ENCODE peak calls at places on chromosomes 1 and 21, in six cellular contexts. I, V, S, Z, P and R are unnamed samples. For H3K9me3, the result is how much of the 10 kb centered on the place peaks cover.

GRCh38 chr1:43239484-43239883 is 30.3 kb upstream of the TMEM125 start:
- DNase-seq in Z (no peak), I (no peak), P (no peak), S (no peak), V (no peak), R (no peak)

GRCh38 chr21:41130883-41131282 is 37.1 kb upstream of the BACE2 start:
- DNase-seq in I (no peak), P (no peak), S (no peak), Z (no peak), V (no peak), R (no peak)

GRCh38 chr21:44592446-44593365 is at the start of gene KRTAP10-6:
- DNase-seq in P (peak), I (no peak), S (no peak), Z (no peak), V (no peak), R (no peak)

GRCh38 chr1:8684590-8684989 is 132.8 kb downstream of the RERE start:
- DNase-seq in Z (no peak), V (no peak), S (no peak), I (no peak), P (no peak), R (no peak)

GRCh38 chr1:29828526-29829447 is 592.5 kb downstream of the PTPRU start:
- DNase-seq in V (no peak), P (no peak), Z (no peak), I (no peak), S (no peak), R (peak)

GRCh38 chr1:155284476-155284875 is 7.2 kb downstream of the HCN3 start:
- DNase-seq in Z (no peak), P (no peak), V (no peak), I (no peak), S (no peak), R (no peak)

GRCh38 chr1:10667815-10668214 is 128.6 kb downstream of the CASZ1 start:
- DNase-seq in Z (no peak), S (no peak), P (no peak), I (no peak), V (no peak), R (no peak)

GRCh38 chr1:14404847-14405246 is 193.6 kb upstream of the KAZN start:
- DNase-seq in S (no peak), I (peak), Z (peak), P (peak), V (no peak), R (no peak)

GRCh38 chr1:22255341-22256212 is 112.7 kb upstream of the WNT4 start:
- DNase-seq in I (no peak), S (peak), Z (no peak), V (no peak), P (no peak), R (no peak)

GRCh38 chr1:203898458-203899244 is 37.3 kb downstream of the SNRPE start:
- DNase-seq in P (no peak), Z (no peak), V (no peak), S (no peak), I (no peak), R (no peak)

GRCh38 chr1:54069792-54070548 is 16.6 kb downstream of the TCEANC2 start:
- DNase-seq in Z (peak), P (no peak), S (peak), I (peak), V (peak), R (no peak)

GRCh38 chr1:167708940-167709389 is 12.8 kb upstream of the MPZL1 start:
- DNase-seq in S (no peak), Z (no peak), V (no peak), I (no peak), P (no peak), R (no peak)

GRCh38 chr1:234558186-234558836 is 51.7 kb downstream of the IRF2BP2 start:
- DNase-seq in S (peak), Z (no peak), P (no peak), I (no peak), V (no peak), R (no peak)

GRCh38 chr21:28903448-28903847 is 89.2 kb downstream of the LTN1 start:
- DNase-seq in P (no peak), V (no peak), S (no peak), Z (no peak), I (no peak), R (no peak)

GRCh38 chr21:28904961-28905435 is 87.7 kb downstream of the LTN1 start:
- DNase-seq in P (no peak), Z (no peak), V (no peak), I (no peak), S (no peak), R (no peak)

GRCh38 chr21:28908351-28908750 is 84.3 kb downstream of the LTN1 start:
- DNase-seq in Z (no peak), V (no peak), I (no peak), P (no peak), S (no peak), R (no peak)

GRCh38 chr21:28906236-28906635 is 86.4 kb downstream of the LTN1 start:
- DNase-seq in P (no peak), S (no peak), V (no peak), I (no peak), Z (no peak), R (no peak)

DNA sequence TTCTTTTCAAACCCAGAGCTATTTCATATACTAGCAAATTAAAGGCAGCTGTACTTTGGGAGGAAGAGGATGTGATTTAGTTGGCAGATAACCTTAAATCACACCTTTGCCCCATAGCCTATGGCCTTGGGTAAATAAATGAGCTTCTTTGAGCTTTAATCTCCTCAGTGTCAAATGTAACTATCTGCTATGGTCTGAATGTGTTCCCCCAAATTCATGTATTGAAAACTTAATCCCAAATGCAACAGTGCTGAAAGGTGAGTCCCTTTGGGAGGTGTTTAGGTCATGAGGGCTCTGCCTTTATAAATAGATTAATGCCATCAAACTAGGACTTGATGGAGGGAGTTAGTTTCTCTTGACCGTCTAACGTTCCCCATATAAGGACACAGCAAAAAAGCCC is 85.8 kb downstream of the LTN1 start:
- DNase-seq in S (no peak), P (no peak), Z (no peak), I (no peak), V (no peak), R (no peak)
- H3K23ac ChIP-seq in S (no peak), P (no peak), Z (no peak), I (no peak), V (no peak), R (no peak)

DNA sequence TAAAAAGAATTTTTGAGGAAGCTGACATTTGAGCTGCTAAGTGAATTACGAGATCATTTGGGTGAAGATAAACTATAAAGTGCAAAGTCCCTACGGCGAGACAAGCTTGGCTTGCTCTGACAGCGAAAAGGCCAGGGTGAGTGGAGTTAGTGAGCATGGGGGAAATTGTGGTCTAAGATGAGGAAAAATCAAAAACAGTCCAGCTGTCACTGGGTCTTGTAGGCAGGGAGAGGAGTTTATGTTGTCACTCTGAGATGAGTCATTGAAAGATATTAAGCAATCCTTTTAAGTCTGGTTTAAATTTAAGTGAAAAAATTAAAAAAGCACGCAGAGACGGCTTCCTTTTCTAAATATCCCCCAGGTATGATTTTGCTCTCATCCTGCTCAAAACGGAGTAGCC is 601.9 kb downstream of the MRPL39 start:
- DNase-seq in I (peak), Z (no peak), P (no peak), V (no peak), S (no peak), R (no peak)
- H3K9me3 ChIP-seq in I (under half), Z (under half), P (under half), V (under half), S (under half), R (under half)

GRCh38 chr1:1272341-1273151 is 1.1 kb downstream of the UBE2J2 start:
- DNase-seq in V (no peak), Z (no peak), I (peak), P (no peak), S (no peak), R (no peak)
- H3K23ac ChIP-seq in V (peak), Z (no peak), I (peak), P (no peak), S (peak), R (no peak)

DNA sequence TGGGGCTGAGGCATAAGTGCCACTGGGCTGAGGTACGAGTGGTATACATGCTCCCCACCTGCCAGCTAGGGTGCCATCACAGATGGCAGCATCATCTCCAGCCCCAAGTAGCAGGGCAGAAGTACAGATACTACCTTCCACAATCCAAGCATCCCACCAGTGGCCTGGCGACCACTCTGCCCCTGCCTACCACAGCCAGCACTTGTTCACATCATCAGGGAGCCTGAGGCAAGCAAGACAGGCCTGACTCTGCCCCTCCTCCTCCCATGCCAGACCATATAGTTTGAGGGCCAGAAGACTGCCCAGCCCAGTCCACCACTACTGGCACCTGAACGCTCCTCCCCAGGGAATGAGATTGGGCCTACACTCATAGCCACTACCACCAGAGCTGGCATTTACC is 84.6 kb downstream of the SPATA6 start:
- DNase-seq in I (no peak), S (no peak), P (no peak), Z (no peak), V (no peak), R (no peak)
- H3K9me3 ChIP-seq in I (under half), S (under half), P (under half), Z (under half), V (under half), R (under half)

GRCh38 chr21:16983425-16983824 is 529.4 kb upstream of the CXADR start:
- DNase-seq in Z (no peak), I (no peak), S (no peak), V (no peak), P (no peak), R (no peak)
- H3K23ac ChIP-seq in Z (no peak), I (no peak), S (no peak), V (no peak), P (no peak), R (no peak)

GRCh38 chr1:75133754-75134655 is at the start of gene LHX8:
- DNase-seq in S (peak), V (peak), Z (peak), P (peak), I (no peak), R (no peak)

GRCh38 chr1:75134939-75135828 is 996 bp downstream of the LHX8 start:
- DNase-seq in I (peak), P (peak), Z (peak), S (peak), V (peak), R (peak)

GRCh38 chr1:75135829-75136142 is 1.6 kb downstream of the LHX8 start:
- DNase-seq in Z (no peak), P (no peak), I (no peak), V (peak), S (no peak), R (no peak)

GRCh38 chr1:75136158-75136815 is 2.1 kb downstream of the LHX8 start:
- DNase-seq in P (peak), S (peak), Z (peak), V (peak), I (no peak), R (peak)

GRCh38 chr1:75134656-75134938 is 409 bp downstream of the LHX8 start:
- DNase-seq in Z (no peak), V (no peak), P (no peak), S (no peak), I (no peak), R (no peak)
- H3K9me3 ChIP-seq in Z (under half), V (under half), P (under half), S (under half), I (under half), R (under half)

DNA sequence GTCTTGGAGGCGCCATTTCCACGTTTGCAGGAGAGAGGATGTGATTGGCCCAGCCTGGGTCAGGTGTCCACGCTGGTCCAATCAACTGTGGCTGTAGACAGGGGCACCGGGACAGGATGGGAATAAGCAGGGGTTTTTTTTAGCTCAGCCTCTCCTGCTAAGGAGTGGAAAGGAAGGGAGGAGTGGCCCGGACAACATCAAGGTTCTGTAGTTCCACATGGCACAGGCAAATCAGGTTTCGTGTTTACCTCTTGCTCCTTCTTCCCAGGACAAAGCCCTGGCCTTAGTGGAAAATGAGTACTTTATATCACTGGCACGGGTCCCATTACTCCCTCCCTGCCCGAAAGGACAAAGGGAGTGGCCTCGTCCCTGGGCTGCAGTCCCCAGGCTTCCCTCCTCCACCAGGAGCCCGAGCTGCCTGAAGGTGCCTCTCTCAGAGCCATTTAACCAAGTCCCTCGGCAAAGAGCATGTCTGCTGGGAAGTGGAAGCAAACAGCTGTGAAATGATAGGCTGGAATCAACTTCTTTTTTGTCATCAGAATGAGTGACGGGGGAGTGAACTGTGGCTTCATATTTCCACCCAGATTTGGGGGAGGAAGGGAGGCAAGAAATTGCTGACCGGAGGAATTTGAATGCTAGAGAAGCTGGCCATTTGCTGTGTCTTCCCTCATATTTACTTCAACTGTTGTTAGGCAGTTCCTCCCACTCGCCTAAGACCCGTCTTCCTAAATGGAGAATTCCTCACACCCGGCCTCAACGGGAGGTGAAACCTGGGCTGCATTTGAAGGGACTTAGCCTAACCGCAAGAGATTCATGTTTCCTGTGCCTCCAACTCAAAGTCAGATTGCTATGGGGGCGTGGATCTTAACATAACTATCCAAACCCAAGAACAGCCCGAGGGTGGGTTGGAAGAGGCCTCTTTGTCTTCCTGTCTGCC is 84.9 kb upstream of the SLC44A3 start:
- DNase-seq in I (peak), S (peak), V (no peak), P (peak), Z (no peak), R (peak)
- H3K23ac ChIP-seq in I (peak), S (no peak), V (no peak), P (no peak), Z (no peak), R (no peak)

DNA sequence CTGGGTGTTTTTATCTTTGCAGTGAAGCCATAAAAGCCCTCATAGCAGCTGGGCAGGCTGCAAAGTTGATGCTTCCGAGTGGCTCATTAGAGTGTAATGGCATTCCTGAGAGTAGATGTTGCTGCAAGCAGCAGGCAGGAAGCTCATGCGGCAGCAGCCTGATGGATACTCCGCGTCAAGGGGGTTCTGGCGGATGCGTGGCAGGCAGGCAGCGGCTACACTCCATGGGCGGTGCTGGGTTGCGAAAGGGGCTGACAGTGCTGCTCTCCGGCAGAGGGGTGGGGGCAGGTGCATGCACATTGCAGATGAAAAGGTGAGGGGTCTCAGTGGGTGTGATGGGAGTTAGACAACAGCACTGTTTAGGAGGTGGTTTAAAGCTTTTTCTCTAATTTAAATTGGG is 93.2 kb upstream of the AJAP1 start:
- DNase-seq in P (peak), S (no peak), V (no peak), Z (no peak), I (no peak), R (no peak)
- H3K9me3 ChIP-seq in P (under half), S (under half), V (under half), Z (under half), I (under half), R (under half)

DNA sequence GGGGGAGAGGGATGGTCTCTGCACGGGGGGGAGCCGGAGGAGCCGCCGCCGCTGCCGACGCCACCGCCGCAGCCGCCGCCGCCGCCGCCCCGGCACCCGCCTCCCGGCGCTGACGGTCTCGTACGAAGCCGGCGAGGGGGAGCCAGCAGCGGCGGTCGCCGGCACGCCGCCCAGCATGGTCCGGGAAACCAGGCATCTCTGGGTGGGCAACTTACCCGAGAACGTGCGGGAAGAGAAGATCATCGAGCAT is 311 bp downstream of the SPEN start:
- DNase-seq in S (no peak), Z (no peak), I (no peak), V (no peak), P (no peak), R (no peak)
- H3K23ac ChIP-seq in S (peak), Z (no peak), I (peak), V (peak), P (no peak), R (no peak)

DNA sequence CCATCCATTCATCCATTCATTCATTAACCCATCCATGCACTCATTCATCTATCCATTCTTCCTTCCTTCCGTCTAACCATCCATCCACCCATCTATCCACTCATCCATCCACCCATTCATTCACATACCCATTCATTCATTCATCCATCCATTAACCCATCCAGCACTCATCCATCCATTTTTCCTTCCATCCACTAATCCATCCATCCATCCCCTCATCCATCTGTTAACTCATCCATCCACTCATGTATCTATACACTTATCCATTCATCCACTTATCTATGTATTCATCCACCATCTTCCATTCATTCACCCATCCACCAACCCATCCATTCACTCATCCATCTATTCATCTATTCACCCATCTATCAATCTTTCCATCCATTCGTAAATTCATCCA is 107.8 kb downstream of the PRDM16 start:
- DNase-seq in S (no peak), V (no peak), Z (no peak), I (no peak), P (no peak), R (no peak)
- H3K9me3 ChIP-seq in S (under half), V (under half), Z (under half), I (under half), P (under half), R (under half)